ENCODE peak calls at places on chromosomes 1 and 21, in seven cellular contexts. One of them, this sample, is unnamed. For H3K4me1, the result is how much of the 10 kb centered on the place peaks cover.

GRCh38 chr1:101264699-101265098 is 27.9 kb downstream of the S1PR1 start:
- DNase-seq in gastrocnemius medialis: no peak
- DNase-seq in uterus: no peak
- DNase-seq in body of pancreas: no peak
- DNase-seq in prostate gland: no peak
- DNase-seq in K562: no peak
- DNase-seq in A549: no peak
- DNase-seq in this sample: no peak

GRCh38 chr1:29275435-29275834 is 39.1 kb downstream of the PTPRU start:
- DNase-seq in prostate gland: no peak
- DNase-seq in A549: no peak
- DNase-seq in uterus: no peak
- DNase-seq in body of pancreas: no peak
- DNase-seq in gastrocnemius medialis: no peak
- DNase-seq in K562: no peak
- DNase-seq in this sample: no peak

GRCh38 chr1:161934278-161934608 is 89.4 kb downstream of the OLFML2B start:
- DNase-seq in K562: no peak
- DNase-seq in uterus: no peak
- DNase-seq in body of pancreas: no peak
- DNase-seq in A549: no peak
- DNase-seq in prostate gland: no peak
- DNase-seq in gastrocnemius medialis: no peak
- DNase-seq in this sample: no peak

GRCh38 chr1:52028328-52028727 is 5.3 kb downstream of the KTI12 start:
- DNase-seq in gastrocnemius medialis: no peak
- DNase-seq in body of pancreas: no peak
- DNase-seq in uterus: no peak
- DNase-seq in prostate gland: no peak
- DNase-seq in A549: no peak
- DNase-seq in K562: no peak
- DNase-seq in this sample: no peak

GRCh38 chr21:39316062-39316461 is 2.6 kb upstream of the BRWD1 start:
- DNase-seq in uterus: no peak
- DNase-seq in K562: no peak
- DNase-seq in body of pancreas: no peak
- DNase-seq in gastrocnemius medialis: no peak
- DNase-seq in prostate gland: no peak
- DNase-seq in A549: no peak
- DNase-seq in this sample: no peak

GRCh38 chr21:9839011-9839661 is 682.2 kb upstream of the TPTE start:
- DNase-seq in gastrocnemius medialis: no peak
- DNase-seq in prostate gland: no peak
- DNase-seq in uterus: no peak
- DNase-seq in A549: no peak
- DNase-seq in K562: peak
- DNase-seq in body of pancreas: no peak
- DNase-seq in this sample: no peak

GRCh38 chr1:66271216-66271903 is 262.6 kb upstream of the SGIP1 start:
- DNase-seq in uterus: peak
- DNase-seq in prostate gland: peak
- DNase-seq in body of pancreas: peak
- DNase-seq in K562: peak
- DNase-seq in gastrocnemius medialis: peak
- DNase-seq in A549: peak
- DNase-seq in this sample: peak

GRCh38 chr1:164746677-164747076 is 187.7 kb downstream of the PBX1 start:
- DNase-seq in K562: no peak
- DNase-seq in prostate gland: no peak
- DNase-seq in uterus: no peak
- DNase-seq in A549: no peak
- DNase-seq in body of pancreas: no peak
- DNase-seq in gastrocnemius medialis: no peak
- DNase-seq in this sample: no peak

GRCh38 chr1:100463809-100464424 is 74.0 kb upstream of the GPR88 start:
- DNase-seq in body of pancreas: peak
- DNase-seq in A549: peak
- DNase-seq in gastrocnemius medialis: peak
- DNase-seq in prostate gland: peak
- DNase-seq in K562: peak
- DNase-seq in uterus: peak
- DNase-seq in this sample: peak

GRCh38 chr1:12527564-12527963 is 90.4 kb downstream of the DHRS3 start:
- DNase-seq in gastrocnemius medialis: no peak
- DNase-seq in K562: no peak
- DNase-seq in uterus: peak
- DNase-seq in body of pancreas: peak
- DNase-seq in prostate gland: no peak
- DNase-seq in A549: no peak
- DNase-seq in this sample: no peak

GRCh38 chr1:27418326-27418761 is 25.9 kb downstream of the GPR3 start:
- DNase-seq in prostate gland: peak
- DNase-seq in K562: peak
- DNase-seq in uterus: peak
- DNase-seq in body of pancreas: no peak
- DNase-seq in A549: peak
- DNase-seq in gastrocnemius medialis: peak
- DNase-seq in this sample: peak

GRCh38 chr1:247054992-247055415 is 23.6 kb downstream of the ZNF670 start:
- DNase-seq in prostate gland: no peak
- DNase-seq in gastrocnemius medialis: no peak
- DNase-seq in body of pancreas: no peak
- DNase-seq in uterus: peak
- DNase-seq in A549: no peak
- DNase-seq in K562: peak
- DNase-seq in this sample: no peak

GRCh38 chr1:222071313-222071886 is 329.5 kb upstream of the DUSP10 start:
- DNase-seq in A549: no peak
- DNase-seq in prostate gland: no peak
- DNase-seq in uterus: no peak
- DNase-seq in gastrocnemius medialis: no peak
- DNase-seq in K562: no peak
- DNase-seq in body of pancreas: no peak
- DNase-seq in this sample: no peak

GRCh38 chr1:236024655-236025054 is 40.2 kb downstream of the NID1 start:
- DNase-seq in uterus: no peak
- DNase-seq in prostate gland: no peak
- DNase-seq in body of pancreas: no peak
- DNase-seq in A549: no peak
- DNase-seq in K562: no peak
- DNase-seq in gastrocnemius medialis: no peak
- DNase-seq in this sample: no peak

GRCh38 chr21:28253378-28253777 is 739.3 kb downstream of the LTN1 start:
- DNase-seq in gastrocnemius medialis: no peak
- DNase-seq in uterus: no peak
- DNase-seq in body of pancreas: no peak
- DNase-seq in A549: no peak
- DNase-seq in K562: no peak
- DNase-seq in prostate gland: no peak
- DNase-seq in this sample: no peak

GRCh38 chr1:239429163-239429562 is 42.8 kb downstream of the CHRM3 start:
- DNase-seq in body of pancreas: no peak
- DNase-seq in K562: no peak
- DNase-seq in uterus: no peak
- DNase-seq in gastrocnemius medialis: no peak
- DNase-seq in prostate gland: no peak
- DNase-seq in A549: no peak
- DNase-seq in this sample: no peak

GRCh38 chr1:241323510-241323909 is 33.5 kb downstream of the RGS7 start:
- DNase-seq in A549: no peak
- DNase-seq in K562: peak
- DNase-seq in gastrocnemius medialis: no peak
- DNase-seq in prostate gland: no peak
- DNase-seq in uterus: no peak
- DNase-seq in body of pancreas: no peak
- DNase-seq in this sample: no peak

GRCh38 chr1:159205225-159205624 is 550 bp downstream of the ACKR1 start:
- DNase-seq in gastrocnemius medialis: no peak
- DNase-seq in body of pancreas: no peak
- DNase-seq in K562: no peak
- DNase-seq in uterus: no peak
- DNase-seq in prostate gland: no peak
- DNase-seq in A549: no peak
- DNase-seq in this sample: no peak

GRCh38 chr1:20958430-20958829 is 171.3 kb upstream of the HP1BP3 start:
- DNase-seq in K562: no peak
- DNase-seq in prostate gland: no peak
- DNase-seq in body of pancreas: no peak
- DNase-seq in A549: no peak
- DNase-seq in uterus: no peak
- DNase-seq in gastrocnemius medialis: no peak
- DNase-seq in this sample: no peak

GRCh38 chr21:38822754-38823374 is 17.1 kb downstream of the ETS2 start:
- DNase-seq in gastrocnemius medialis: no peak
- DNase-seq in uterus: no peak
- DNase-seq in K562: no peak
- DNase-seq in body of pancreas: no peak
- DNase-seq in A549: no peak
- DNase-seq in prostate gland: no peak
- DNase-seq in this sample: no peak

GRCh38 chr21:28758883-28759242 is 233.8 kb downstream of the LTN1 start:
- DNase-seq in prostate gland: no peak
- DNase-seq in uterus: no peak
- DNase-seq in A549: no peak
- DNase-seq in K562: no peak
- DNase-seq in body of pancreas: no peak
- DNase-seq in gastrocnemius medialis: no peak
- DNase-seq in this sample: no peak

DNA sequence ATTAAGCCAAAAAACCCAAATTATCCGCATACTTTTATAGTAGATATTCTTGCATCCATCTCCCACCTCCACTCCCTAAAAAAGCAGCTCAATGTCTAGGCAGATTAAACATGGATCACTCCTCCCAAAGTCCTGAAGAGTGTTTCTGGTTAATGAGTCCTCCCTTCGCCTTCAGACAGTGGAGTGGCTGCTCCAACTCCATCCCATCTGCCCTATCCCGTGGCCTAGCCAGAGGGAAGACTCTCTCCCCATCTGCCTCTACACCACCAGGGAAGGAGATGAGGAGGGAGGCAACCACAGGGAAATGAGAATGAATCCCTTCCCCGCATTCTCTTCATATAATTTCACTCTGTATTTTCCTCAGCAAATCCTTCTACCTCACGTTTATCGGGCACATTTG is 103.8 kb downstream of the SLC45A1 start:
- DNase-seq in body of pancreas: no peak
- DNase-seq in A549: no peak
- DNase-seq in K562: no peak
- DNase-seq in uterus: no peak
- DNase-seq in gastrocnemius medialis: peak
- DNase-seq in prostate gland: no peak
- DNase-seq in this sample: no peak
- H3K4me1 ChIP-seq in body of pancreas: half or more
- H3K4me1 ChIP-seq in A549: under half
- H3K4me1 ChIP-seq in K562: under half
- H3K4me1 ChIP-seq in uterus: under half
- H3K4me1 ChIP-seq in gastrocnemius medialis: half or more
- H3K4me1 ChIP-seq in prostate gland: under half
- H3K4me1 ChIP-seq in this sample: under half

DNA sequence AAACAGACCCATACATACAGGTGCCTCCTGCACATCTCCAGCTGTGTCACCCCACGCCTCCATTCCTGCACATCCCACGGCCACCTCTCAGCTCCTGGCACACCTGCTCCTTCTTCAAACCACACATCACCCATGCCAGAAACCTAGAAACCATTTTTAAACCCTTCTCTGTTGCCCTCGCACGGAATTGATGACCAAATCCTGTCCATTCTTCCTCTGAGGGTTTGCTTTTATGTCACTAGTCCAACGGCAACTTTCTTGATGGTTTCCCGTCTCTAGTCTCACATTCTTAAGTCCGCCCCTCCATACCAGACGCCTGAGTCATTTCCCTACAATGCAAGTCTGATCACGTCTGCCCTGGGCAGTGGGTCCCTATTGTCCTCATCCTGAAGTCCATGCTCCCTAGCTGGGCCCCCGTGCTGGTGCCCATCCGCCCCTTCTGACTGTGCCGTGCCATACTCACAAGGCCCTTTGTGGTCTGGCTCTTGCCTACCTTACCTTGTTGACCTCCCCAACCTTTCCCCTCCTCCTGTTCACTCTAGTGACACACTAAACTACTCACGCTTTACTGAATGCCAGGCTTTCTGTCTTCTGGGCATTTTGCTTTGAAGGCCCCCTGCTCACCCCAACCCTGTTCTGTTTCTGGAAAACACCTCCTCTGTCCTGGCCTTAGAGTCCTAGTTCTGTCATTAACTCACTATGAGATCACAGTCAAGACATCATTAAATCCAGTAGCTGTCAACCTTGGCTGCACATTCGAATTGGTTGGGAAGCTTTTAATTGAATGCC is 17.6 kb downstream of the SLC2A1 start:
- DNase-seq in gastrocnemius medialis: no peak
- DNase-seq in uterus: no peak
- DNase-seq in A549: no peak
- DNase-seq in K562: peak
- DNase-seq in prostate gland: peak
- DNase-seq in body of pancreas: no peak
- DNase-seq in this sample: peak
- TF ChIP-seq POLR2A in gastrocnemius medialis: no peak
- TF ChIP-seq POLR2A in uterus: no peak
- TF ChIP-seq POLR2A in A549: no peak
- TF ChIP-seq POLR2A in K562: peak
- TF ChIP-seq POLR2A in prostate gland: no peak
- TF ChIP-seq POLR2A in body of pancreas: no peak
- TF ChIP-seq POLR2A in this sample: no peak

GRCh38 chr1:226908913-226909312 is 31.2 kb upstream of the COQ8A start:
- DNase-seq in A549: no peak
- DNase-seq in body of pancreas: no peak
- DNase-seq in gastrocnemius medialis: no peak
- DNase-seq in prostate gland: no peak
- DNase-seq in uterus: no peak
- DNase-seq in K562: no peak
- DNase-seq in this sample: no peak

GRCh38 chr1:226916497-226916896 is 23.6 kb upstream of the COQ8A start:
- DNase-seq in A549: no peak
- DNase-seq in K562: no peak
- DNase-seq in uterus: no peak
- DNase-seq in body of pancreas: no peak
- DNase-seq in prostate gland: no peak
- DNase-seq in gastrocnemius medialis: no peak
- DNase-seq in this sample: no peak

GRCh38 chr1:226915672-226915995 is 24.5 kb upstream of the COQ8A start:
- DNase-seq in gastrocnemius medialis: no peak
- DNase-seq in K562: peak
- DNase-seq in A549: no peak
- DNase-seq in body of pancreas: no peak
- DNase-seq in uterus: no peak
- DNase-seq in prostate gland: no peak
- DNase-seq in this sample: no peak

GRCh38 chr1:226908419-226908818 is 31.7 kb upstream of the COQ8A start:
- DNase-seq in uterus: no peak
- DNase-seq in A549: no peak
- DNase-seq in prostate gland: no peak
- DNase-seq in body of pancreas: no peak
- DNase-seq in K562: no peak
- DNase-seq in gastrocnemius medialis: no peak
- DNase-seq in this sample: no peak

GRCh38 chr1:226912587-226913176 is 27.4 kb upstream of the COQ8A start:
- DNase-seq in body of pancreas: peak
- DNase-seq in prostate gland: peak
- DNase-seq in K562: peak
- DNase-seq in A549: peak
- DNase-seq in uterus: peak
- DNase-seq in gastrocnemius medialis: peak
- DNase-seq in this sample: peak
- TF ChIP-seq CTCF in body of pancreas: peak
- TF ChIP-seq CTCF in prostate gland: peak
- TF ChIP-seq CTCF in K562: peak
- TF ChIP-seq CTCF in A549: peak
- TF ChIP-seq CTCF in uterus: peak
- TF ChIP-seq CTCF in gastrocnemius medialis: peak
- TF ChIP-seq CTCF in this sample: peak

GRCh38 chr1:40634901-40635655 is 30.4 kb downstream of the RIMS3 start:
- DNase-seq in gastrocnemius medialis: no peak
- DNase-seq in prostate gland: no peak
- DNase-seq in uterus: no peak
- DNase-seq in body of pancreas: no peak
- DNase-seq in K562: no peak
- DNase-seq in A549: no peak
- DNase-seq in this sample: no peak
- H3K4me1 ChIP-seq in gastrocnemius medialis: under half
- H3K4me1 ChIP-seq in prostate gland: under half
- H3K4me1 ChIP-seq in uterus: under half
- H3K4me1 ChIP-seq in body of pancreas: under half
- H3K4me1 ChIP-seq in K562: under half
- H3K4me1 ChIP-seq in A549: under half
- H3K4me1 ChIP-seq in this sample: under half